ENCODE peak calls at places on chromosomes 1 and 21, in ten cellular contexts. One of them, this sample, is unnamed.

GRCh38 chr1:228143480-228144212 is 3.6 kb downstream of the GUK1 start:
- DNase-seq in HEK293T: no peak
- DNase-seq in CD8-positive, alpha-beta T cell: peak
- DNase-seq in small intestine: no peak
- DNase-seq in left ventricle myocardium superior: no peak
- DNase-seq in activated CD4-positive, alpha-beta T cell treated with anti-CD3 and anti-CD28 coated beads, Interleukin-2, amount 50 U/mL, for 1 hour: no peak
- DNase-seq in nucleus accumbens: no peak
- DNase-seq in GM23248: no peak
- DNase-seq in A172: no peak
- DNase-seq in A549: no peak
- DNase-seq in this sample: no peak

GRCh38 chr21:15164678-15165303 is 100.0 kb upstream of the NRIP1 start:
- DNase-seq in A549: no peak
- DNase-seq in A172: no peak
- DNase-seq in nucleus accumbens: no peak
- DNase-seq in GM23248: peak
- DNase-seq in activated CD4-positive, alpha-beta T cell treated with anti-CD3 and anti-CD28 coated beads, Interleukin-2, amount 50 U/mL, for 1 hour: no peak
- DNase-seq in small intestine: peak
- DNase-seq in left ventricle myocardium superior: no peak
- DNase-seq in HEK293T: no peak
- DNase-seq in CD8-positive, alpha-beta T cell: no peak
- DNase-seq in this sample: no peak

GRCh38 chr1:30140566-30140965 is 582.8 kb downstream of the MATN1 start:
- DNase-seq in CD8-positive, alpha-beta T cell: no peak
- DNase-seq in activated CD4-positive, alpha-beta T cell treated with anti-CD3 and anti-CD28 coated beads, Interleukin-2, amount 50 U/mL, for 1 hour: no peak
- DNase-seq in HEK293T: no peak
- DNase-seq in A549: no peak
- DNase-seq in left ventricle myocardium superior: no peak
- DNase-seq in nucleus accumbens: no peak
- DNase-seq in small intestine: no peak
- DNase-seq in A172: no peak
- DNase-seq in GM23248: no peak
- DNase-seq in this sample: no peak

GRCh38 chr1:77060000-77060399 is 159.2 kb downstream of the PIGK start:
- DNase-seq in A549: no peak
- DNase-seq in HEK293T: no peak
- DNase-seq in small intestine: no peak
- DNase-seq in left ventricle myocardium superior: no peak
- DNase-seq in nucleus accumbens: no peak
- DNase-seq in A172: no peak
- DNase-seq in activated CD4-positive, alpha-beta T cell treated with anti-CD3 and anti-CD28 coated beads, Interleukin-2, amount 50 U/mL, for 1 hour: no peak
- DNase-seq in GM23248: no peak
- DNase-seq in CD8-positive, alpha-beta T cell: no peak
- DNase-seq in this sample: no peak

GRCh38 chr1:236144446-236145150 is 2.3 kb downstream of the GPR137B start:
- DNase-seq in A172: no peak
- DNase-seq in nucleus accumbens: no peak
- DNase-seq in CD8-positive, alpha-beta T cell: no peak
- DNase-seq in A549: no peak
- DNase-seq in left ventricle myocardium superior: peak
- DNase-seq in activated CD4-positive, alpha-beta T cell treated with anti-CD3 and anti-CD28 coated beads, Interleukin-2, amount 50 U/mL, for 1 hour: no peak
- DNase-seq in small intestine: peak
- DNase-seq in GM23248: no peak
- DNase-seq in HEK293T: no peak
- DNase-seq in this sample: no peak

GRCh38 chr1:53051676-53052075 is 10.3 kb upstream of the PODN start:
- DNase-seq in small intestine: no peak
- DNase-seq in activated CD4-positive, alpha-beta T cell treated with anti-CD3 and anti-CD28 coated beads, Interleukin-2, amount 50 U/mL, for 1 hour: no peak
- DNase-seq in GM23248: no peak
- DNase-seq in CD8-positive, alpha-beta T cell: no peak
- DNase-seq in A172: no peak
- DNase-seq in A549: no peak
- DNase-seq in nucleus accumbens: no peak
- DNase-seq in left ventricle myocardium superior: no peak
- DNase-seq in HEK293T: no peak
- DNase-seq in this sample: no peak

GRCh38 chr1:214271174-214271858 is 9.6 kb upstream of the SMYD2 start:
- DNase-seq in A172: no peak
- DNase-seq in HEK293T: no peak
- DNase-seq in CD8-positive, alpha-beta T cell: no peak
- DNase-seq in activated CD4-positive, alpha-beta T cell treated with anti-CD3 and anti-CD28 coated beads, Interleukin-2, amount 50 U/mL, for 1 hour: no peak
- DNase-seq in A549: no peak
- DNase-seq in nucleus accumbens: no peak
- DNase-seq in GM23248: peak
- DNase-seq in small intestine: no peak
- DNase-seq in left ventricle myocardium superior: no peak
- DNase-seq in this sample: no peak

GRCh38 chr1:174191255-174191906 is 32.1 kb downstream of the RABGAP1L start:
- DNase-seq in CD8-positive, alpha-beta T cell: no peak
- DNase-seq in HEK293T: no peak
- DNase-seq in nucleus accumbens: no peak
- DNase-seq in small intestine: no peak
- DNase-seq in A172: peak
- DNase-seq in activated CD4-positive, alpha-beta T cell treated with anti-CD3 and anti-CD28 coated beads, Interleukin-2, amount 50 U/mL, for 1 hour: no peak
- DNase-seq in left ventricle myocardium superior: no peak
- DNase-seq in A549: no peak
- DNase-seq in GM23248: peak
- DNase-seq in this sample: no peak

GRCh38 chr21:37227071-37228002 is 39.8 kb downstream of the VPS26C start:
- DNase-seq in nucleus accumbens: no peak
- DNase-seq in activated CD4-positive, alpha-beta T cell treated with anti-CD3 and anti-CD28 coated beads, Interleukin-2, amount 50 U/mL, for 1 hour: no peak
- DNase-seq in GM23248: no peak
- DNase-seq in HEK293T: no peak
- DNase-seq in A549: no peak
- DNase-seq in small intestine: no peak
- DNase-seq in A172: no peak
- DNase-seq in left ventricle myocardium superior: no peak
- DNase-seq in CD8-positive, alpha-beta T cell: no peak
- DNase-seq in this sample: no peak

GRCh38 chr1:1371741-1372711 is 3.0 kb downstream of the AURKAIP1 start:
- DNase-seq in small intestine: peak
- DNase-seq in A549: peak
- DNase-seq in nucleus accumbens: peak
- DNase-seq in CD8-positive, alpha-beta T cell: peak
- DNase-seq in A172: no peak
- DNase-seq in left ventricle myocardium superior: peak
- DNase-seq in activated CD4-positive, alpha-beta T cell treated with anti-CD3 and anti-CD28 coated beads, Interleukin-2, amount 50 U/mL, for 1 hour: peak
- DNase-seq in HEK293T: peak
- DNase-seq in GM23248: peak
- DNase-seq in this sample: peak

GRCh38 chr1:231274119-231274825 is 33.3 kb downstream of the GNPAT start:
- DNase-seq in activated CD4-positive, alpha-beta T cell treated with anti-CD3 and anti-CD28 coated beads, Interleukin-2, amount 50 U/mL, for 1 hour: no peak
- DNase-seq in HEK293T: no peak
- DNase-seq in GM23248: no peak
- DNase-seq in small intestine: no peak
- DNase-seq in A549: no peak
- DNase-seq in nucleus accumbens: no peak
- DNase-seq in A172: no peak
- DNase-seq in CD8-positive, alpha-beta T cell: no peak
- DNase-seq in left ventricle myocardium superior: no peak
- DNase-seq in this sample: no peak

GRCh38 chr1:221511797-221512196 is 230.1 kb downstream of the DUSP10 start:
- DNase-seq in A549: no peak
- DNase-seq in left ventricle myocardium superior: no peak
- DNase-seq in nucleus accumbens: no peak
- DNase-seq in activated CD4-positive, alpha-beta T cell treated with anti-CD3 and anti-CD28 coated beads, Interleukin-2, amount 50 U/mL, for 1 hour: no peak
- DNase-seq in HEK293T: no peak
- DNase-seq in GM23248: no peak
- DNase-seq in small intestine: no peak
- DNase-seq in CD8-positive, alpha-beta T cell: no peak
- DNase-seq in A172: no peak
- DNase-seq in this sample: no peak

GRCh38 chr1:205777994-205778393 is 2.7 kb upstream of the RAB29 start:
- DNase-seq in left ventricle myocardium superior: no peak
- DNase-seq in activated CD4-positive, alpha-beta T cell treated with anti-CD3 and anti-CD28 coated beads, Interleukin-2, amount 50 U/mL, for 1 hour: no peak
- DNase-seq in GM23248: no peak
- DNase-seq in HEK293T: no peak
- DNase-seq in CD8-positive, alpha-beta T cell: no peak
- DNase-seq in A549: no peak
- DNase-seq in small intestine: no peak
- DNase-seq in nucleus accumbens: no peak
- DNase-seq in A172: no peak
- DNase-seq in this sample: no peak

GRCh38 chr1:219476116-219476515 is 136.8 kb downstream of the ZC3H11B start:
- DNase-seq in CD8-positive, alpha-beta T cell: no peak
- DNase-seq in activated CD4-positive, alpha-beta T cell treated with anti-CD3 and anti-CD28 coated beads, Interleukin-2, amount 50 U/mL, for 1 hour: no peak
- DNase-seq in A172: no peak
- DNase-seq in GM23248: no peak
- DNase-seq in HEK293T: no peak
- DNase-seq in A549: no peak
- DNase-seq in left ventricle myocardium superior: no peak
- DNase-seq in small intestine: no peak
- DNase-seq in nucleus accumbens: no peak
- DNase-seq in this sample: no peak

GRCh38 chr21:45378258-45378966 is 26.6 kb upstream of the COL18A1 start:
- DNase-seq in GM23248: peak
- DNase-seq in CD8-positive, alpha-beta T cell: no peak
- DNase-seq in HEK293T: no peak
- DNase-seq in small intestine: no peak
- DNase-seq in A172: no peak
- DNase-seq in activated CD4-positive, alpha-beta T cell treated with anti-CD3 and anti-CD28 coated beads, Interleukin-2, amount 50 U/mL, for 1 hour: no peak
- DNase-seq in left ventricle myocardium superior: peak
- DNase-seq in nucleus accumbens: no peak
- DNase-seq in A549: no peak
- DNase-seq in this sample: no peak

GRCh38 chr1:24459551-24460266 is 42.9 kb upstream of the RCAN3 start:
- DNase-seq in left ventricle myocardium superior: no peak
- DNase-seq in small intestine: no peak
- DNase-seq in A172: no peak
- DNase-seq in activated CD4-positive, alpha-beta T cell treated with anti-CD3 and anti-CD28 coated beads, Interleukin-2, amount 50 U/mL, for 1 hour: no peak
- DNase-seq in nucleus accumbens: no peak
- DNase-seq in CD8-positive, alpha-beta T cell: no peak
- DNase-seq in GM23248: no peak
- DNase-seq in A549: no peak
- DNase-seq in HEK293T: no peak
- DNase-seq in this sample: no peak

GRCh38 chr1:63368131-63368530 is 704 bp downstream of the ALG6 start:
- DNase-seq in HEK293T: peak
- DNase-seq in GM23248: peak
- DNase-seq in CD8-positive, alpha-beta T cell: no peak
- DNase-seq in activated CD4-positive, alpha-beta T cell treated with anti-CD3 and anti-CD28 coated beads, Interleukin-2, amount 50 U/mL, for 1 hour: no peak
- DNase-seq in A172: no peak
- DNase-seq in A549: no peak
- DNase-seq in small intestine: peak
- DNase-seq in left ventricle myocardium superior: no peak
- DNase-seq in nucleus accumbens: no peak
- DNase-seq in this sample: peak

GRCh38 chr1:225318706-225319575 is 108.9 kb downstream of the LBR start:
- DNase-seq in nucleus accumbens: no peak
- DNase-seq in A172: peak
- DNase-seq in GM23248: peak
- DNase-seq in HEK293T: peak
- DNase-seq in left ventricle myocardium superior: no peak
- DNase-seq in A549: peak
- DNase-seq in CD8-positive, alpha-beta T cell: no peak
- DNase-seq in activated CD4-positive, alpha-beta T cell treated with anti-CD3 and anti-CD28 coated beads, Interleukin-2, amount 50 U/mL, for 1 hour: no peak
- DNase-seq in small intestine: peak
- DNase-seq in this sample: no peak

GRCh38 chr1:79899914-79900313 is 893.4 kb upstream of the ADGRL4 start:
- DNase-seq in HEK293T: no peak
- DNase-seq in nucleus accumbens: no peak
- DNase-seq in CD8-positive, alpha-beta T cell: no peak
- DNase-seq in A172: peak
- DNase-seq in small intestine: no peak
- DNase-seq in left ventricle myocardium superior: no peak
- DNase-seq in GM23248: peak
- DNase-seq in A549: no peak
- DNase-seq in activated CD4-positive, alpha-beta T cell treated with anti-CD3 and anti-CD28 coated beads, Interleukin-2, amount 50 U/mL, for 1 hour: no peak
- DNase-seq in this sample: no peak

GRCh38 chr1:84208935-84209334 is 64.9 kb downstream of the PRKACB start:
- DNase-seq in nucleus accumbens: no peak
- DNase-seq in small intestine: no peak
- DNase-seq in HEK293T: no peak
- DNase-seq in A549: no peak
- DNase-seq in activated CD4-positive, alpha-beta T cell treated with anti-CD3 and anti-CD28 coated beads, Interleukin-2, amount 50 U/mL, for 1 hour: no peak
- DNase-seq in left ventricle myocardium superior: no peak
- DNase-seq in A172: no peak
- DNase-seq in GM23248: no peak
- DNase-seq in CD8-positive, alpha-beta T cell: no peak
- DNase-seq in this sample: no peak

GRCh38 chr1:20702416-20702815 is 15.4 kb downstream of the KIF17 start:
- DNase-seq in CD8-positive, alpha-beta T cell: no peak
- DNase-seq in A172: no peak
- DNase-seq in activated CD4-positive, alpha-beta T cell treated with anti-CD3 and anti-CD28 coated beads, Interleukin-2, amount 50 U/mL, for 1 hour: no peak
- DNase-seq in A549: no peak
- DNase-seq in small intestine: no peak
- DNase-seq in left ventricle myocardium superior: no peak
- DNase-seq in HEK293T: no peak
- DNase-seq in nucleus accumbens: no peak
- DNase-seq in GM23248: peak
- DNase-seq in this sample: no peak

GRCh38 chr1:106880226-106880625 is 176.2 kb upstream of the PRMT6 start:
- DNase-seq in CD8-positive, alpha-beta T cell: no peak
- DNase-seq in A549: no peak
- DNase-seq in nucleus accumbens: no peak
- DNase-seq in activated CD4-positive, alpha-beta T cell treated with anti-CD3 and anti-CD28 coated beads, Interleukin-2, amount 50 U/mL, for 1 hour: no peak
- DNase-seq in left ventricle myocardium superior: no peak
- DNase-seq in GM23248: no peak
- DNase-seq in A172: no peak
- DNase-seq in HEK293T: no peak
- DNase-seq in small intestine: no peak
- DNase-seq in this sample: no peak

GRCh38 chr1:158022554-158023278 is 29.3 kb downstream of the KIRREL1 start:
- DNase-seq in HEK293T: no peak
- DNase-seq in activated CD4-positive, alpha-beta T cell treated with anti-CD3 and anti-CD28 coated beads, Interleukin-2, amount 50 U/mL, for 1 hour: no peak
- DNase-seq in GM23248: no peak
- DNase-seq in A172: no peak
- DNase-seq in CD8-positive, alpha-beta T cell: no peak
- DNase-seq in nucleus accumbens: no peak
- DNase-seq in small intestine: no peak
- DNase-seq in A549: no peak
- DNase-seq in left ventricle myocardium superior: no peak
- DNase-seq in this sample: no peak

GRCh38 chr1:244239261-244239770 is 188.2 kb downstream of the ZBTB18 start:
- DNase-seq in activated CD4-positive, alpha-beta T cell treated with anti-CD3 and anti-CD28 coated beads, Interleukin-2, amount 50 U/mL, for 1 hour: no peak
- DNase-seq in CD8-positive, alpha-beta T cell: no peak
- DNase-seq in nucleus accumbens: no peak
- DNase-seq in A172: peak
- DNase-seq in small intestine: no peak
- DNase-seq in A549: no peak
- DNase-seq in HEK293T: no peak
- DNase-seq in GM23248: no peak
- DNase-seq in left ventricle myocardium superior: no peak
- DNase-seq in this sample: peak

GRCh38 chr1:6263716-6264115 is 2.8 kb upstream of the GPR153 start:
- DNase-seq in A172: no peak
- DNase-seq in GM23248: peak
- DNase-seq in A549: no peak
- DNase-seq in left ventricle myocardium superior: no peak
- DNase-seq in small intestine: no peak
- DNase-seq in nucleus accumbens: no peak
- DNase-seq in activated CD4-positive, alpha-beta T cell treated with anti-CD3 and anti-CD28 coated beads, Interleukin-2, amount 50 U/mL, for 1 hour: no peak
- DNase-seq in HEK293T: no peak
- DNase-seq in CD8-positive, alpha-beta T cell: no peak
- DNase-seq in this sample: no peak

GRCh38 chr1:5730272-5731109 is 261.7 kb downstream of the NPHP4 start:
- DNase-seq in CD8-positive, alpha-beta T cell: no peak
- DNase-seq in A172: no peak
- DNase-seq in activated CD4-positive, alpha-beta T cell treated with anti-CD3 and anti-CD28 coated beads, Interleukin-2, amount 50 U/mL, for 1 hour: no peak
- DNase-seq in small intestine: no peak
- DNase-seq in left ventricle myocardium superior: no peak
- DNase-seq in HEK293T: no peak
- DNase-seq in nucleus accumbens: no peak
- DNase-seq in GM23248: no peak
- DNase-seq in A549: no peak
- DNase-seq in this sample: no peak

GRCh38 chr1:205144751-205145150 is 23.0 kb upstream of the RBBP5 start:
- DNase-seq in HEK293T: no peak
- DNase-seq in CD8-positive, alpha-beta T cell: no peak
- DNase-seq in GM23248: peak
- DNase-seq in activated CD4-positive, alpha-beta T cell treated with anti-CD3 and anti-CD28 coated beads, Interleukin-2, amount 50 U/mL, for 1 hour: no peak
- DNase-seq in A549: no peak
- DNase-seq in A172: peak
- DNase-seq in left ventricle myocardium superior: no peak
- DNase-seq in nucleus accumbens: no peak
- DNase-seq in small intestine: no peak
- DNase-seq in this sample: no peak

GRCh38 chr1:77661696-77662095 is 20.8 kb downstream of the ZZZ3 start:
- DNase-seq in left ventricle myocardium superior: no peak
- DNase-seq in nucleus accumbens: no peak
- DNase-seq in HEK293T: no peak
- DNase-seq in A549: no peak
- DNase-seq in GM23248: no peak
- DNase-seq in activated CD4-positive, alpha-beta T cell treated with anti-CD3 and anti-CD28 coated beads, Interleukin-2, amount 50 U/mL, for 1 hour: no peak
- DNase-seq in small intestine: no peak
- DNase-seq in CD8-positive, alpha-beta T cell: no peak
- DNase-seq in A172: no peak
- DNase-seq in this sample: no peak

This sample was measured in SHP77 treated with DMSO at 0.1 percent for 48 hours.